ENCODE peak calls at places on chromosomes 16 and 17, in ten cellular contexts. H is stimulated activated CD4-positive, alpha-beta T cell treated with anti-CD3 and anti-CD28 coated beads, Interleukin-1b, Interleukin-23, amount 100 ng/mL, for 24 hours; F is frontal cortex; E is heart right ventricle; R is colonic mucosa; A is HAP-1; S is activated naive CD4-positive, alpha-beta T cell; U is astrocyte of the spinal cord; M is iPS DF 6.9; K is neural crest cell. G is an unnamed sample.
A peak's percentile ranks its signal among the peaks of the same experiment; 100 is the strongest.

GRCh38 chr16:2905988-2906387 is 5.7 kb upstream of the FLYWCH1 start:
- DNase-seq in H (no peak), F (no peak), E (no peak), R (no peak), A (no peak), S (no peak), U (no peak), M (no peak), K (no peak), G (no peak)

GRCh38 chr17:31489295-31490018 is 98.0 kb downstream of the RAB11FIP4 start:
- DNase-seq in H (no peak), F (no peak), E (no peak), R (peak; percentile 94), A (no peak), S (no peak), U (no peak), M (peak; percentile 60), K (no peak), G (no peak)

GRCh38 chr16:64253114-64253513 is 868.7 kb downstream of the CDH11 start:
- DNase-seq in H (no peak), F (no peak), E (no peak), R (no peak), A (no peak), S (no peak), U (no peak), M (no peak), K (no peak), G (no peak)

GRCh38 chr17:43025766-43026537 is 921 bp downstream of the RND2 start:
- DNase-seq in H (no peak), F (no peak), E (no peak), R (no peak), A (no peak), S (no peak), U (no peak), M (no peak), K (no peak), G (no peak)

GRCh38 chr17:4472281-4472680 is 26.4 kb upstream of the SPNS2 start:
- DNase-seq in H (no peak), F (no peak), E (no peak), R (no peak), A (no peak), S (no peak), U (no peak), M (no peak), K (no peak), G (no peak)

GRCh38 chr16:66651965-66652364 is 44.6 kb downstream of the CMTM4 start:
- DNase-seq in H (no peak), F (no peak), E (no peak), R (no peak), A (no peak), S (no peak), U (no peak), M (no peak), K (no peak), G (no peak)

GRCh38 chr17:36550491-36551417 is 6.0 kb downstream of the GGNBP2 start:
- DNase-seq in H (no peak), F (no peak), E (no peak), R (no peak), A (no peak), S (no peak), U (no peak), M (no peak), K (no peak), G (no peak)

GRCh38 chr17:44400226-44400847 is 10.9 kb upstream of the ITGA2B start:
- DNase-seq in H (no peak), F (no peak), E (no peak), R (no peak), A (no peak), S (no peak), U (peak; percentile 42), M (no peak), K (no peak), G (no peak)

GRCh38 chr17:7296189-7296861 is 1.9 kb upstream of the YBX2 start:
- DNase-seq in H (no peak), F (peak; percentile 94), E (peak; percentile 81), R (peak; percentile 83), A (peak; percentile 90), S (peak; percentile 21), U (peak; percentile 68), M (peak; percentile 82), K (peak; percentile 87), G (peak; percentile 63)

GRCh38 chr16:8885674-8886592 is 3.8 kb downstream of the LITAFD start:
- DNase-seq in H (no peak), F (no peak), E (no peak), R (no peak), A (no peak), S (no peak), U (peak; percentile 40), M (no peak), K (no peak), G (no peak)

GRCh38 chr16:54928016-54928356 is 2.7 kb upstream of the IRX5 start:
- DNase-seq in H (no peak), F (no peak), E (no peak), R (no peak), A (peak; percentile 59), S (no peak), U (peak; percentile 43), M (no peak), K (peak; percentile 18), G (no peak)

GRCh38 chr17:19740933-19741332 is 7.2 kb downstream of the ALDH3A1 start:
- DNase-seq in H (no peak), F (no peak), E (no peak), R (no peak), A (no peak), S (no peak), U (no peak), M (no peak), K (no peak), G (no peak)

GRCh38 chr16:2470603-2471015 is 488 bp upstream of the NTN3 start:
- DNase-seq in H (no peak), F (no peak), E (no peak), R (no peak), A (no peak), S (no peak), U (no peak), M (no peak), K (no peak), G (no peak)

GRCh38 chr17:35214631-35215273 is 20.6 kb upstream of the SLC35G3 start:
- DNase-seq in H (no peak), F (no peak), E (no peak), R (no peak), A (no peak), S (peak; percentile 9), U (no peak), M (no peak), K (no peak), G (no peak)

GRCh38 chr17:32161506-32162365 is 19.4 kb downstream of the RHOT1 start:
- DNase-seq in H (no peak), F (no peak), E (no peak), R (no peak), A (no peak), S (no peak), U (peak; percentile 88), M (no peak), K (no peak), G (no peak)

GRCh38 chr16:75471723-75472634 is 7.5 kb upstream of the TMEM170A start:
- DNase-seq in H (no peak), F (peak; percentile 89), E (peak; percentile 64), R (peak; percentile 68), A (peak; percentile 70), S (peak; percentile 5), U (peak; percentile 63), M (no peak), K (peak; percentile 38), G (peak; percentile 35)

GRCh38 chr16:14339694-14340093 is 268.6 kb downstream of the MRTFB start:
- DNase-seq in H (no peak), F (no peak), E (no peak), R (no peak), A (no peak), S (no peak), U (no peak), M (no peak), K (no peak), G (no peak)

GRCh38 chr17:5532581-5532980 is 46.2 kb downstream of the MIS12 start:
- DNase-seq in H (no peak), F (no peak), E (no peak), R (no peak), A (no peak), S (no peak), U (no peak), M (no peak), K (no peak), G (no peak)

GRCh38 chr17:53219821-53220220 is 602.9 kb upstream of the KIF2B start:
- DNase-seq in H (no peak), F (no peak), E (no peak), R (no peak), A (no peak), S (no peak), U (no peak), M (no peak), K (no peak), G (no peak)

GRCh38 chr17:30554839-30555751 is 77.9 kb downstream of the GOSR1 start:
- DNase-seq in H (no peak), F (no peak), E (no peak), R (no peak), A (peak; percentile 58), S (no peak), U (no peak), M (peak; percentile 27), K (no peak), G (no peak)

GRCh38 chr16:15703029-15703736 is 53.1 kb downstream of the NDE1 start:
- DNase-seq in H (no peak), F (no peak), E (no peak), R (no peak), A (no peak), S (no peak), U (no peak), M (no peak), K (no peak), G (no peak)